ENCODE peak calls at places on chromosomes 12 and 14, in six cellular contexts. One of them, this sample, is unnamed.

GRCh38 chr12:108888031-108888430 is 8.1 kb downstream of the DAO start:
- DNase-seq in pancreas: no peak
- DNase-seq in coronary artery: no peak
- DNase-seq in RWPE1: no peak
- DNase-seq in K562: no peak
- DNase-seq in left ventricle myocardium inferior: no peak
- DNase-seq in this sample: no peak

GRCh38 chr14:80095623-80096022 is 115.7 kb downstream of the DIO2 start:
- DNase-seq in pancreas: no peak
- DNase-seq in coronary artery: no peak
- DNase-seq in RWPE1: no peak
- DNase-seq in K562: no peak
- DNase-seq in left ventricle myocardium inferior: no peak
- DNase-seq in this sample: no peak

GRCh38 chr12:101667591-101667990 is 29.8 kb upstream of the CHPT1 start:
- DNase-seq in pancreas: no peak
- DNase-seq in coronary artery: no peak
- DNase-seq in RWPE1: no peak
- DNase-seq in K562: no peak
- DNase-seq in left ventricle myocardium inferior: no peak
- DNase-seq in this sample: no peak

GRCh38 chr12:89156862-89157262 is 195.4 kb downstream of the DUSP6 start:
- DNase-seq in pancreas: no peak
- DNase-seq in coronary artery: no peak
- DNase-seq in RWPE1: no peak
- DNase-seq in K562: no peak
- DNase-seq in left ventricle myocardium inferior: no peak
- DNase-seq in this sample: no peak

GRCh38 chr12:78759387-78759786 is 105.2 kb upstream of the SYT1 start:
- DNase-seq in pancreas: no peak
- DNase-seq in coronary artery: no peak
- DNase-seq in RWPE1: no peak
- DNase-seq in K562: no peak
- DNase-seq in left ventricle myocardium inferior: no peak
- DNase-seq in this sample: no peak

GRCh38 chr14:84442481-84442880 is 1087.5 kb upstream of the FLRT2 start:
- DNase-seq in pancreas: no peak
- DNase-seq in coronary artery: no peak
- DNase-seq in RWPE1: no peak
- DNase-seq in K562: no peak
- DNase-seq in left ventricle myocardium inferior: no peak
- DNase-seq in this sample: no peak

GRCh38 chr12:90773526-90773925 is 181.4 kb downstream of the CCER1 start:
- DNase-seq in pancreas: no peak
- DNase-seq in coronary artery: no peak
- DNase-seq in RWPE1: no peak
- DNase-seq in K562: no peak
- DNase-seq in left ventricle myocardium inferior: no peak
- DNase-seq in this sample: no peak

GRCh38 chr14:30283822-30284446 is 275.0 kb upstream of the G2E3 start:
- DNase-seq in pancreas: no peak
- DNase-seq in coronary artery: no peak
- DNase-seq in RWPE1: peak; percentile 28
- DNase-seq in K562: peak; percentile 14
- DNase-seq in left ventricle myocardium inferior: no peak
- DNase-seq in this sample: peak; percentile 68

GRCh38 chr12:95674631-95675030 is 115.9 kb downstream of the NTN4 start:
- DNase-seq in pancreas: no peak
- DNase-seq in coronary artery: no peak
- DNase-seq in RWPE1: no peak
- DNase-seq in K562: no peak
- DNase-seq in left ventricle myocardium inferior: no peak
- DNase-seq in this sample: no peak

GRCh38 chr14:96754845-96755184 is 42.4 kb upstream of the VRK1 start:
- DNase-seq in pancreas: no peak
- DNase-seq in coronary artery: peak; percentile 45
- DNase-seq in RWPE1: no peak
- DNase-seq in K562: no peak
- DNase-seq in left ventricle myocardium inferior: no peak
- DNase-seq in this sample: no peak

GRCh38 chr12:52613363-52614030 is 4.9 kb downstream of the KRT73 start:
- DNase-seq in pancreas: no peak
- DNase-seq in coronary artery: peak; percentile 40
- DNase-seq in RWPE1: no peak
- DNase-seq in K562: no peak
- DNase-seq in left ventricle myocardium inferior: no peak
- DNase-seq in this sample: no peak

GRCh38 chr12:133080619-133081407 is at the start of gene ZNF140:
- DNase-seq in pancreas: peak; percentile 95
- DNase-seq in coronary artery: peak; percentile 97
- DNase-seq in RWPE1: peak; percentile 76
- DNase-seq in K562: peak; percentile 86
- DNase-seq in left ventricle myocardium inferior: peak; percentile 96
- DNase-seq in this sample: peak; percentile 99

GRCh38 chr14:95345032-95345431 is 25.3 kb upstream of the CLMN start:
- DNase-seq in pancreas: no peak
- DNase-seq in coronary artery: no peak
- DNase-seq in RWPE1: no peak
- DNase-seq in K562: no peak
- DNase-seq in left ventricle myocardium inferior: no peak
- DNase-seq in this sample: no peak

GRCh38 chr12:30110970-30111586 is 327.3 kb upstream of the TMTC1 start:
- DNase-seq in pancreas: no peak
- DNase-seq in coronary artery: no peak
- DNase-seq in RWPE1: peak; percentile 2
- DNase-seq in K562: no peak
- DNase-seq in left ventricle myocardium inferior: no peak
- DNase-seq in this sample: no peak

GRCh38 chr14:73461478-73462077 is 3.2 kb upstream of the NUMB start:
- DNase-seq in pancreas: no peak
- DNase-seq in coronary artery: no peak
- DNase-seq in RWPE1: no peak
- DNase-seq in K562: no peak
- DNase-seq in left ventricle myocardium inferior: no peak
- DNase-seq in this sample: no peak

GRCh38 chr12:94561943-94562411 is 88.4 kb downstream of the TMCC3 start:
- DNase-seq in pancreas: peak; percentile 41
- DNase-seq in coronary artery: no peak
- DNase-seq in RWPE1: peak; percentile 33
- DNase-seq in K562: no peak
- DNase-seq in left ventricle myocardium inferior: peak; percentile 59
- DNase-seq in this sample: peak; percentile 32

GRCh38 chr14:90604356-90604755 is 207.5 kb downstream of the CALM1 start:
- DNase-seq in pancreas: no peak
- DNase-seq in coronary artery: no peak
- DNase-seq in RWPE1: no peak
- DNase-seq in K562: no peak
- DNase-seq in left ventricle myocardium inferior: no peak
- DNase-seq in this sample: no peak

GRCh38 chr12:58841058-58841798 is 79.1 kb downstream of the LRIG3 start:
- DNase-seq in pancreas: no peak
- DNase-seq in coronary artery: no peak
- DNase-seq in RWPE1: no peak
- DNase-seq in K562: no peak
- DNase-seq in left ventricle myocardium inferior: peak; percentile 24
- DNase-seq in this sample: no peak

GRCh38 chr14:75254901-75255300 is 23.7 kb upstream of the FOS start:
- DNase-seq in pancreas: no peak
- DNase-seq in coronary artery: no peak
- DNase-seq in RWPE1: peak; percentile 72
- DNase-seq in K562: no peak
- DNase-seq in left ventricle myocardium inferior: no peak
- DNase-seq in this sample: peak; percentile 16

GRCh38 chr12:69682136-69682755 is 16.9 kb downstream of the BEST3 start:
- DNase-seq in pancreas: no peak
- DNase-seq in coronary artery: no peak
- DNase-seq in RWPE1: no peak
- DNase-seq in K562: no peak
- DNase-seq in left ventricle myocardium inferior: no peak
- DNase-seq in this sample: no peak

GRCh38 chr12:93857279-93857894 is 180.2 kb downstream of the CRADD start:
- DNase-seq in pancreas: no peak
- DNase-seq in coronary artery: no peak
- DNase-seq in RWPE1: peak; percentile 23
- DNase-seq in K562: no peak
- DNase-seq in left ventricle myocardium inferior: no peak
- DNase-seq in this sample: no peak

GRCh38 chr12:26340649-26341048 is 145.3 kb downstream of the SSPN start:
- DNase-seq in pancreas: no peak
- DNase-seq in coronary artery: no peak
- DNase-seq in RWPE1: no peak
- DNase-seq in K562: no peak
- DNase-seq in left ventricle myocardium inferior: no peak
- DNase-seq in this sample: no peak

GRCh38 chr14:96268426-96269358 is 12.7 kb downstream of the BDKRB1 start:
- DNase-seq in pancreas: peak; percentile 73
- DNase-seq in coronary artery: no peak
- DNase-seq in RWPE1: peak; percentile 96
- DNase-seq in K562: no peak
- DNase-seq in left ventricle myocardium inferior: no peak
- DNase-seq in this sample: peak; percentile 66

GRCh38 chr12:88325828-88326214 is 183.7 kb downstream of the TMTC3 start:
- DNase-seq in pancreas: no peak
- DNase-seq in coronary artery: no peak
- DNase-seq in RWPE1: no peak
- DNase-seq in K562: no peak
- DNase-seq in left ventricle myocardium inferior: no peak
- DNase-seq in this sample: no peak

GRCh38 chr12:47736877-47737676 is 11.8 kb upstream of the ENDOU start:
- DNase-seq in pancreas: peak; percentile 93
- DNase-seq in coronary artery: peak; percentile 97
- DNase-seq in RWPE1: no peak
- DNase-seq in K562: peak; percentile 81
- DNase-seq in left ventricle myocardium inferior: peak; percentile 91
- DNase-seq in this sample: no peak

GRCh38 chr14:26596722-26597030 is 1.2 kb downstream of the NOVA1 start:
- DNase-seq in pancreas: no peak
- DNase-seq in coronary artery: no peak
- DNase-seq in RWPE1: no peak
- DNase-seq in K562: no peak
- DNase-seq in left ventricle myocardium inferior: peak; percentile 13
- DNase-seq in this sample: no peak

GRCh38 chr12:52045794-52046199 is 5.4 kb upstream of the NR4A1 start:
- DNase-seq in pancreas: no peak
- DNase-seq in coronary artery: no peak
- DNase-seq in RWPE1: no peak
- DNase-seq in K562: no peak
- DNase-seq in left ventricle myocardium inferior: no peak
- DNase-seq in this sample: no peak

GRCh38 chr14:104732931-104733681 is 9.1 kb downstream of the ADSS1 start:
- DNase-seq in pancreas: no peak
- DNase-seq in coronary artery: no peak
- DNase-seq in RWPE1: peak; percentile 71
- DNase-seq in K562: no peak
- DNase-seq in left ventricle myocardium inferior: no peak
- DNase-seq in this sample: peak; percentile 30

GRCh38 chr14:59811850-59812249 is 58.7 kb downstream of the RTN1 start:
- DNase-seq in pancreas: no peak
- DNase-seq in coronary artery: no peak
- DNase-seq in RWPE1: no peak
- DNase-seq in K562: no peak
- DNase-seq in left ventricle myocardium inferior: no peak
- DNase-seq in this sample: no peak

GRCh38 chr12:31897791-31898503 is 61.3 kb upstream of the RESF1 start:
- DNase-seq in pancreas: no peak
- DNase-seq in coronary artery: no peak
- DNase-seq in RWPE1: no peak
- DNase-seq in K562: no peak
- DNase-seq in left ventricle myocardium inferior: peak; percentile 40
- DNase-seq in this sample: peak; percentile 70

DNA sequence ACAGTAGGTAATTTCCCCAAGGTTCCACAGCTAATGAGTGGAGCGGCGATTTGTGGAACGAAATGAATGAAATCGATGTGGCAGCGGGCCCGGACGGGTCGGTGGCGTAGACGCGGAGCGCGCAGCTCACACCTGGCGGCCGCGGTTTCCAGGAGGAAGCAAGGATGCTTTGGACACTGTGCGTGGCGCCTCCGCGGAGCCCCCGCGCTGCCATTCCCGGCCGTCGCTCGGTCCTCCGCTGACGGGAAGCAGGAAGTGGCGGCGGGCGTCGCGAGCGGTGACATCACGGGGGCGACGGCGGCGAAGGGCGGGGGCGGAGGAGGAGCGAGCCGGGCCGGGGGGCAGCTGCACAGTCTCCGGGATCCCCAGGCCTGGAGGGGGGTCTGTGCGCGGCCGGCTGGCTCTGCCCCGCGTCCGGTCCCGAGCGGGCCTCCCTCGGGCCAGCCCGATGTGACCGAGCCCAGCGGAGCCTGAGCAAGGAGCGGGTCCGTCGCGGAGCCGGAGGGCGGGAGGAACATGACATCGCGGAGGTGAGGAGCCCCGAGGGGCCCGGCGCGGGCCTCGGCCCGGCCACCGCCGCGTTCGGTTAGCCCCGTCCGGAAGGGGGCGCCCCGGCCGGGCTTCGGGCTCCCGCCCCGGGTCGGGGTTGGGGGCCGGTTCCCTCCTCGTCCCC is at the start of gene PTPN11:
- DNase-seq in pancreas: peak; percentile 81
- DNase-seq in coronary artery: peak; percentile 91
- DNase-seq in RWPE1: peak; percentile 73
- DNase-seq in K562: peak; percentile 88
- DNase-seq in left ventricle myocardium inferior: peak; percentile 88
- DNase-seq in this sample: peak; percentile 95
- TF ChIP-seq CTCF in pancreas: no peak
- TF ChIP-seq CTCF in coronary artery: no peak
- TF ChIP-seq CTCF in RWPE1: peak; percentile 61
- TF ChIP-seq CTCF in K562: peak; percentile 69
- TF ChIP-seq CTCF in left ventricle myocardium inferior: peak; percentile 50
- TF ChIP-seq CTCF in this sample: peak; percentile 70

GRCh38 chr12:113609692-113610469 is 138.2 kb upstream of the LHX5 start:
- DNase-seq in pancreas: no peak
- DNase-seq in coronary artery: peak; percentile 55
- DNase-seq in RWPE1: no peak
- DNase-seq in K562: no peak
- DNase-seq in left ventricle myocardium inferior: no peak
- DNase-seq in this sample: no peak
- TF ChIP-seq CTCF in pancreas: no peak
- TF ChIP-seq CTCF in coronary artery: no peak
- TF ChIP-seq CTCF in RWPE1: no peak
- TF ChIP-seq CTCF in K562: no peak
- TF ChIP-seq CTCF in left ventricle myocardium inferior: no peak
- TF ChIP-seq CTCF in this sample: no peak

GRCh38 chr12:107478881-107479280 is 206.7 kb upstream of the PWP1 start:
- DNase-seq in pancreas: no peak
- DNase-seq in coronary artery: no peak
- DNase-seq in RWPE1: no peak
- DNase-seq in K562: no peak
- DNase-seq in left ventricle myocardium inferior: no peak
- DNase-seq in this sample: no peak
- TF ChIP-seq CTCF in pancreas: no peak
- TF ChIP-seq CTCF in coronary artery: no peak
- TF ChIP-seq CTCF in RWPE1: no peak
- TF ChIP-seq CTCF in K562: no peak
- TF ChIP-seq CTCF in left ventricle myocardium inferior: no peak
- TF ChIP-seq CTCF in this sample: no peak

GRCh38 chr12:40969796-40970195 is 218.3 kb upstream of the PDZRN4 start:
- DNase-seq in pancreas: no peak
- DNase-seq in coronary artery: no peak
- DNase-seq in RWPE1: no peak
- DNase-seq in K562: no peak
- DNase-seq in left ventricle myocardium inferior: no peak
- DNase-seq in this sample: no peak

GRCh38 chr12:40971911-40972310 is 216.2 kb upstream of the PDZRN4 start:
- DNase-seq in pancreas: no peak
- DNase-seq in coronary artery: no peak
- DNase-seq in RWPE1: no peak
- DNase-seq in K562: no peak
- DNase-seq in left ventricle myocardium inferior: no peak
- DNase-seq in this sample: no peak

GRCh38 chr12:40970320-40970907 is 217.7 kb upstream of the PDZRN4 start:
- DNase-seq in pancreas: no peak
- DNase-seq in coronary artery: no peak
- DNase-seq in RWPE1: no peak
- DNase-seq in K562: peak; percentile 6
- DNase-seq in left ventricle myocardium inferior: no peak
- DNase-seq in this sample: no peak
- TF ChIP-seq CTCF in pancreas: no peak
- TF ChIP-seq CTCF in coronary artery: no peak
- TF ChIP-seq CTCF in RWPE1: peak; percentile 9
- TF ChIP-seq CTCF in K562: no peak
- TF ChIP-seq CTCF in left ventricle myocardium inferior: no peak
- TF ChIP-seq CTCF in this sample: no peak